ENCODE peak calls at places on chromosome 1, in seven cellular contexts. O, C, K, Z, S, Y and M are unnamed samples.

GRCh38 chr1:99264201-99265021 is at the start of gene PLPPR4:
- DNase-seq in O (peak), C (peak), K (peak), Z (no peak), S (no peak), Y (peak), M (no peak)

GRCh38 chr1:64679177-64679576 is 65.7 kb upstream of the RAVER2 start:
- DNase-seq in O (no peak), C (no peak), K (no peak), Z (no peak), S (no peak), Y (peak), M (no peak)

GRCh38 chr1:193013005-193013404 is 46.2 kb downstream of the UCHL5 start:
- DNase-seq in O (no peak), C (no peak), K (no peak), Z (no peak), S (no peak), Y (peak), M (peak)

GRCh38 chr1:16048573-16049189 is 5.1 kb downstream of the CLCNKB start:
- DNase-seq in O (no peak), C (peak), K (peak), Z (peak), S (no peak), Y (no peak), M (no peak)

GRCh38 chr1:40306296-40306695 is 10.8 kb downstream of the COL9A2 start:
- DNase-seq in O (no peak), C (no peak), K (no peak), Z (no peak), S (no peak), Y (no peak), M (no peak)

GRCh38 chr1:205480349-205481278 is 23.9 kb upstream of the CDK18 start:
- DNase-seq in O (no peak), C (no peak), K (no peak), Z (no peak), S (no peak), Y (no peak), M (no peak)

GRCh38 chr1:17624540-17625256 is 85.2 kb downstream of the ARHGEF10L start:
- DNase-seq in O (peak), C (no peak), K (no peak), Z (no peak), S (peak), Y (peak), M (no peak)

GRCh38 chr1:231147896-231148295 is 14.0 kb upstream of the TRIM67 start:
- DNase-seq in O (no peak), C (no peak), K (no peak), Z (no peak), S (no peak), Y (no peak), M (no peak)

GRCh38 chr1:174676856-174677255 is 229.1 kb downstream of the GPR52 start:
- DNase-seq in O (no peak), C (no peak), K (no peak), Z (no peak), S (no peak), Y (no peak), M (no peak)

GRCh38 chr1:167165948-167166702 is 54.6 kb upstream of the POU2F1 start:
- DNase-seq in O (no peak), C (peak), K (peak), Z (no peak), S (no peak), Y (no peak), M (no peak)

GRCh38 chr1:168767885-168768584 is 39.0 kb upstream of the DPT start:
- DNase-seq in O (no peak), C (no peak), K (no peak), Z (peak), S (no peak), Y (peak), M (no peak)

GRCh38 chr1:16996845-16997244 is 14.9 kb downstream of the ATP13A2 start:
- DNase-seq in O (no peak), C (no peak), K (no peak), Z (no peak), S (no peak), Y (no peak), M (no peak)

GRCh38 chr1:98331718-98332311 is 329.7 kb upstream of the SNX7 start:
- DNase-seq in O (no peak), C (no peak), K (no peak), Z (no peak), S (no peak), Y (peak), M (no peak)

GRCh38 chr1:202857136-202857610 is 31.8 kb downstream of the RABIF start:
- DNase-seq in O (no peak), C (no peak), K (no peak), Z (no peak), S (no peak), Y (no peak), M (no peak)

GRCh38 chr1:202858306-202858705 is 30.6 kb downstream of the RABIF start:
- DNase-seq in O (no peak), C (no peak), K (no peak), Z (no peak), S (no peak), Y (peak), M (peak)

GRCh38 chr1:202852163-202852904 is 36.6 kb downstream of the RABIF start:
- DNase-seq in O (no peak), C (peak), K (no peak), Z (no peak), S (no peak), Y (peak), M (peak)

GRCh38 chr1:202856034-202856433 is 32.9 kb downstream of the RABIF start:
- DNase-seq in O (no peak), C (no peak), K (no peak), Z (no peak), S (no peak), Y (no peak), M (no peak)

GRCh38 chr1:202854787-202855186 is 34.2 kb downstream of the RABIF start:
- DNase-seq in O (no peak), C (no peak), K (no peak), Z (no peak), S (no peak), Y (no peak), M (no peak)
- TF ChIP-seq CTCF in O (no peak), C (no peak), K (no peak), Z (no peak), S (no peak), Y (no peak), M (no peak)

DNA sequence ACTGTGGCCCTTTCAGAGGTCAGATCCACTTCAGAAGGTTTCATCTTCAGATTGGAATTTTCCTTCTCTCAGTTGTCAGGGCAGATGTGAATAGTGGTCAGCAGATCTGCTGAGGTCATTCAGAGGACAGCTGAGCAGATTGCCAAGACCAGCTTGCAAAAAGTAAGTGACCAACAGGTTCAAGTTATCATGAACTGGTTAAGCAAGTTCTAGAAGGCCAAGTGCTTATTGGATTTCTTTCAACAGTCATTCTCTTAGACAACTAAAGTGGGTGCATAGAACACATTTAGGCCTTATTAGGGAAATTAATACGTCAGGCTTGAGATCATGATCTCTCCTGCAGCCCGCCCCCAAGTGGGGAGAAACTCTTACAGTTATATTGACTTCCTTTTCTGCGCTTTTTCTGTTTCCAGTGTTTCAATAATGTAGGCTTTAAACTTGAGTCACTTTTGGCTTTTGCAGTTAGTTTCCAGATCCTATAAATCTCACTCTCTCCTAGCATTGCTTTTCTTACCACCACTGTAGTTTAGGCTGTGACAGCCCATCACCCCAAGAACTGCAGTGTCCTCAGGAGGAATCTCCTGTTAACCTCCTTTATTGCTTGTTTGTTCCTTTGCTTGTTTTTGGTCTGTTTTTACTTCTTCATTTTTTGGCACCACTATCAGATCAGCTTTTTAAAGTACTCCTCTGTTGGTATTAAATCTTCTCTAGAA is 96.4 kb downstream of the C1orf21 start:
- DNase-seq in O (no peak), C (no peak), K (no peak), Z (no peak), S (no peak), Y (peak), M (no peak)
- TF ChIP-seq CTCF in O (no peak), C (no peak), K (no peak), Z (no peak), S (no peak), Y (peak), M (peak)

GRCh38 chr1:180502361-180503273 is at the start of gene ACBD6:
- DNase-seq in O (peak), C (peak), K (peak), Z (peak), S (peak), Y (peak), M (peak)
- TF ChIP-seq CTCF in O (no peak), C (no peak), K (no peak), Z (no peak), S (peak), Y (no peak), M (peak)

DNA sequence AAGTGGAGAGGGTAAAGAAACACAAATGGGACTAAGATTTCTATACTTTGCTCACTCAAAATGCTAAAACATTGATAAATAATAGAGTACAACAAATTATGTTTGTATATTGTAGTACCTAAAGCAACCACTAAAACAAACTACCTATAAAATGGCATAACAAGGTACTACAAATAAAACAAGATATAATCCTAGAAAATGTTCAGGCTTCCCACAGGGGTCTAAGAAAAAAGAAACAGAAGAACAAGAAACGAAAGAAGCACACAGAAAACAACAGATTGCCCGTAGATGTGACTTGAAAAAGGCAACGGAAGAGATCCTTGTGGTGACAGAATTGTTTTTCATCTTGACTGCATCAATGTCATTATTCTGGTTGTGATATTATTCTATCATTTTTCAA is 63.3 kb upstream of the ADGRL4 start:
- DNase-seq in O (no peak), C (no peak), K (no peak), Z (no peak), S (no peak), Y (no peak), M (no peak)
- TF ChIP-seq CTCF in O (no peak), C (peak), K (peak), Z (no peak), S (no peak), Y (peak), M (no peak)